ENCODE peak calls at places on chromosomes 4 and X, in eight cellular contexts. C is colonic mucosa, V is hepatocyte, B is aorta, T is NCI-H460, U is ELR, N is endodermal cell, L is ovary. S is an unnamed sample.

GRCh38 chr4:103018391-103019318 is 850 bp downstream of the SLC9B1 start:
- DNase-seq in V (no peak), N (no peak), T (no peak), C (peak), B (no peak), L (peak), U (peak), S (no peak)

GRCh38 chr4:114488301-114488982 is 110.2 kb upstream of the UGT8 start:
- DNase-seq in C (no peak), N (no peak), V (no peak), T (no peak), B (no peak), U (no peak), L (no peak), S (no peak)

GRCh38 chrX:14963447-14964236 is 90.4 kb downstream of the MOSPD2 start:
- DNase-seq in V (no peak), T (no peak), C (no peak), N (no peak), B (no peak), L (no peak), U (peak), S (peak)

GRCh38 chr4:113080624-113081023 is 31.2 kb downstream of the ANK2 start:
- DNase-seq in N (no peak), B (no peak), L (no peak), C (no peak), V (no peak), U (no peak), T (no peak), S (no peak)

GRCh38 chrX:119624951-119625668 is 18.9 kb upstream of the NKRF start:
- DNase-seq in V (no peak), B (no peak), U (no peak), C (no peak), N (no peak), L (no peak), T (no peak), S (no peak)

GRCh38 chrX:119895843-119896326 is at the start of gene AKAP14:
- DNase-seq in U (no peak), B (no peak), T (no peak), V (no peak), L (no peak), N (peak), C (no peak), S (no peak)

GRCh38 chr4:77187231-77187630 is 30.2 kb downstream of the CCNG2 start:
- DNase-seq in V (no peak), N (no peak), L (no peak), T (no peak), U (no peak), B (no peak), C (no peak), S (no peak)

GRCh38 chrX:46180258-46180687 is 364.9 kb downstream of the ZNF674 start:
- DNase-seq in B (peak), T (peak), C (no peak), U (peak), L (no peak), V (no peak), N (peak), S (no peak)

GRCh38 chr4:63563288-63564014 is 845.8 kb downstream of the TECRL start:
- DNase-seq in N (peak), C (no peak), V (peak), T (no peak), B (no peak), U (peak), L (no peak), S (peak)

GRCh38 chrX:39814391-39814790 is 283.4 kb downstream of the BCOR start:
- DNase-seq in U (peak), T (peak), V (peak), L (no peak), B (no peak), C (peak), N (no peak), S (no peak)

GRCh38 chrX:40933132-40934078 is 151.8 kb upstream of the USP9X start:
- DNase-seq in V (peak), N (no peak), C (no peak), B (no peak), T (no peak), U (peak), L (no peak), S (peak)

GRCh38 chr4:44487341-44487740 is 38.7 kb upstream of the KCTD8 start:
- DNase-seq in U (no peak), L (no peak), B (no peak), C (no peak), N (no peak), T (no peak), V (no peak), S (no peak)

GRCh38 chr4:148443550-148444295 is 1.5 kb upstream of the NR3C2 start:
- DNase-seq in L (peak), T (no peak), B (peak), U (peak), V (peak), C (peak), N (peak), S (no peak)

GRCh38 chr4:87985097-87985886 is 9.8 kb downstream of the SPP1 start:
- DNase-seq in C (peak), B (peak), U (peak), T (peak), N (peak), L (no peak), V (peak), S (peak)

GRCh38 chr4:6924361-6924779 is 14.7 kb downstream of the TBC1D14 start:
- DNase-seq in U (no peak), V (no peak), B (no peak), C (no peak), L (no peak), N (no peak), T (no peak), S (no peak)

GRCh38 chrX:153321381-153322105 is at the start of gene PNMA6F:
- DNase-seq in N (peak), L (no peak), C (no peak), B (no peak), V (no peak), T (no peak), U (no peak), S (no peak)

GRCh38 chr4:117831060-117831683 is 203.1 kb upstream of the NDST3 start:
- DNase-seq in N (no peak), B (no peak), T (no peak), L (no peak), U (no peak), C (no peak), V (no peak), S (no peak)